ENCODE peak calls at places on chromosomes 16 and 17, in seven cellular contexts. F, T, U, M, O, C and B are unnamed samples.
A peak's percentile ranks its signal among the peaks of the same experiment; 100 is the strongest.

GRCh38 chr17:28811594-28812135 is 30.9 kb downstream of the FAM222B start:
- DNase-seq in F (peak; percentile 52), T (peak; percentile 12), U (peak; percentile 37), M (peak; percentile 34), O (no peak), C (no peak), B (no peak)

GRCh38 chr16:30060354-30061194 is 5.0 kb upstream of the ALDOA start:
- DNase-seq in F (no peak), T (no peak), U (no peak), M (no peak), O (no peak), C (no peak), B (no peak)

GRCh38 chr16:50207652-50208051 is 54.5 kb downstream of the TENT4B start:
- DNase-seq in F (peak; percentile 73), T (no peak), U (no peak), M (peak; percentile 56), O (no peak), C (no peak), B (no peak)

GRCh38 chr17:39209317-39210092 is 9.4 kb downstream of the RPL19 start:
- DNase-seq in F (peak; percentile 47), T (no peak), U (no peak), M (peak; percentile 71), O (no peak), C (no peak), B (no peak)

GRCh38 chr16:86398622-86399021 is 111.7 kb upstream of the FOXF1 start:
- DNase-seq in F (peak; percentile 65), T (no peak), U (no peak), M (peak; percentile 31), O (no peak), C (no peak), B (no peak)

GRCh38 chr17:74130841-74131240 is 72.6 kb upstream of the RPL38 start:
- DNase-seq in F (no peak), T (no peak), U (no peak), M (no peak), O (no peak), C (no peak), B (no peak)

GRCh38 chr17:16491703-16492612 is at the start of gene LRRC75A:
- DNase-seq in F (no peak), T (peak; percentile 82), U (peak; percentile 68), M (peak; percentile 41), O (peak; percentile 74), C (no peak), B (peak; percentile 64)

GRCh38 chr16:57147381-57148191 is 38.3 kb downstream of the PSME3IP1 start:
- DNase-seq in F (no peak), T (no peak), U (no peak), M (peak; percentile 41), O (no peak), C (no peak), B (no peak)

GRCh38 chr16:69179255-69180010 is 7.5 kb upstream of the SNTB2 start:
- DNase-seq in F (peak; percentile 97), T (no peak), U (no peak), M (peak; percentile 96), O (no peak), C (no peak), B (no peak)

GRCh38 chr16:4859190-4859899 is 12.1 kb downstream of the UBN1 start:
- DNase-seq in F (peak; percentile 22), T (no peak), U (no peak), M (no peak), O (no peak), C (no peak), B (no peak)

GRCh38 chr17:64741924-64742670 is 80.0 kb upstream of the SMURF2 start:
- DNase-seq in F (no peak), T (no peak), U (no peak), M (peak; percentile 85), O (no peak), C (no peak), B (no peak)

GRCh38 chr16:53664724-53665345 is 38.8 kb downstream of the RPGRIP1L start:
- DNase-seq in F (peak; percentile 94), T (no peak), U (no peak), M (peak; percentile 82), O (no peak), C (no peak), B (no peak)

GRCh38 chr17:9192010-9192409 is 170.7 kb downstream of the NTN1 start:
- DNase-seq in F (no peak), T (no peak), U (no peak), M (no peak), O (no peak), C (no peak), B (no peak)

GRCh38 chr17:29732613-29733012 is 109.9 kb upstream of the CORO6 start:
- DNase-seq in F (peak; percentile 47), T (no peak), U (peak; percentile 42), M (no peak), O (no peak), C (no peak), B (no peak)

GRCh38 chr17:7915611-7916382 is at the start of gene RNF227:
- DNase-seq in F (peak; percentile 94), T (peak; percentile 98), U (peak; percentile 81), M (peak; percentile 98), O (peak; percentile 83), C (peak; percentile 71), B (peak; percentile 98)